ENCODE peak calls at places on chromosomes 5 and 9, in four cellular contexts. J is neuronal stem cell, U is mesenchymal stem cell, X is IMR-90. F is an unnamed sample.

GRCh38 chr5:75335952-75336624 is 932 bp upstream of the HMGCR start:
- DNase-seq in J (peak), U (peak), X (peak), F (peak)

GRCh38 chr9:125646222-125647100 is 60.5 kb downstream of the MAPKAP1 start:
- DNase-seq in J (no peak), U (peak), X (no peak), F (no peak)

GRCh38 chr5:104498281-104498680 is 935.7 kb upstream of the NUDT12 start:
- DNase-seq in J (no peak), U (peak), X (peak), F (peak)

GRCh38 chr5:56282951-56283350 is 49.8 kb upstream of the ANKRD55 start:
- DNase-seq in J (no peak), U (no peak), X (no peak), F (no peak)

GRCh38 chr9:98142182-98142924 is 23.3 kb upstream of the TRIM14 start:
- DNase-seq in J (no peak), U (no peak), X (no peak), F (peak)

GRCh38 chr9:34654317-34655083 is 2.5 kb downstream of the IL11RA start:
- DNase-seq in J (no peak), U (no peak), X (peak), F (no peak)

GRCh38 chr5:109830955-109831502 is 141.3 kb downstream of the MAN2A1 start:
- DNase-seq in J (no peak), U (peak), X (peak), F (no peak)

GRCh38 chr9:89418112-89418872 is 79.6 kb downstream of the SEMA4D start:
- DNase-seq in J (no peak), U (no peak), X (no peak), F (no peak)

GRCh38 chr5:180142008-180142803 is 66.8 kb downstream of the RASGEF1C start:
- DNase-seq in J (no peak), U (no peak), X (no peak), F (no peak)

GRCh38 chr9:135342206-135343130 is 137.1 kb upstream of the PPP1R26 start:
- DNase-seq in J (no peak), U (no peak), X (no peak), F (no peak)

GRCh38 chr9:99011161-99011709 is 67.5 kb downstream of the COL15A1 start:
- DNase-seq in J (peak), U (peak), X (peak), F (peak)

GRCh38 chr5:163888366-163888765 is 382.9 kb downstream of the MAT2B start:
- DNase-seq in J (no peak), U (no peak), X (peak), F (no peak)

GRCh38 chr5:133392448-133392847 is 219.9 kb downstream of the FSTL4 start:
- DNase-seq in J (no peak), U (no peak), X (no peak), F (no peak)

GRCh38 chr5:64836786-64837185 is 68.1 kb downstream of the CWC27 start:
- DNase-seq in J (no peak), U (peak), X (no peak), F (no peak)

GRCh38 chr5:108379722-108380530 is 2.0 kb downstream of the FBXL17 start:
- DNase-seq in J (no peak), U (peak), X (peak), F (no peak)

GRCh38 chr9:128159073-128159783 is 837 bp upstream of the BBLN start:
- DNase-seq in J (no peak), U (no peak), X (no peak), F (no peak)

GRCh38 chr9:36881316-36882116 is 152.6 kb downstream of the PAX5 start:
- DNase-seq in J (no peak), U (no peak), X (no peak), F (no peak)

GRCh38 chr9:107342762-107343161 is 59.7 kb downstream of the RAD23B start:
- DNase-seq in J (no peak), U (no peak), X (no peak), F (no peak)

GRCh38 chr5:152723482-152723881 is 318.4 kb upstream of the NMUR2 start:
- DNase-seq in J (no peak), U (no peak), X (no peak), F (peak)

GRCh38 chr5:180352976-180353225 is 235 bp downstream of the GFPT2 start:
- DNase-seq in J (no peak), U (no peak), X (no peak), F (no peak)

GRCh38 chr5:132256086-132256782 is 1.3 kb upstream of the PDLIM4 start:
- DNase-seq in J (no peak), U (no peak), X (no peak), F (no peak)

GRCh38 chr5:107285772-107286171 is 385.0 kb downstream of the EFNA5 start:
- DNase-seq in J (no peak), U (no peak), X (no peak), F (no peak)

GRCh38 chr9:114224247-114224610 is 68.9 kb downstream of the COL27A1 start:
- DNase-seq in J (no peak), U (peak), X (peak), F (peak)

GRCh38 chr9:70031141-70031545 is 12.5 kb upstream of the MAMDC2 start:
- DNase-seq in J (no peak), U (peak), X (peak), F (no peak)

GRCh38 chr5:141486091-141486490 is 1.3 kb downstream of the PCDHGC4 start:
- DNase-seq in J (no peak), U (no peak), X (no peak), F (no peak)

GRCh38 chr5:132883261-132883834 is 9.9 kb downstream of the LEAP2 start:
- DNase-seq in J (peak), U (peak), X (peak), F (peak)

GRCh38 chr5:9540791-9541190 is 5.1 kb downstream of the SEMA5A start:
- DNase-seq in J (no peak), U (peak), X (peak), F (no peak)

GRCh38 chr5:37494756-37495155 is 115.6 kb downstream of the WDR70 start:
- DNase-seq in J (no peak), U (no peak), X (no peak), F (no peak)

GRCh38 chr9:128819716-128820664 is 1.7 kb downstream of the ENDOG start:
- DNase-seq in J (no peak), U (peak), X (no peak), F (peak)

GRCh38 chr5:135511858-135512257 is 23.9 kb downstream of the NEUROG1 start:
- DNase-seq in J (no peak), U (no peak), X (no peak), F (no peak)

GRCh38 chr9:109817146-109817845 is 37.3 kb downstream of the PALM2AKAP2 start:
- DNase-seq in J (no peak), U (peak), X (peak), F (peak)

GRCh38 chr9:84670106-84670800 is 724 bp downstream of the NTRK2 start:
- DNase-seq in J (peak), U (peak), X (no peak), F (peak)

GRCh38 chr5:60993425-60993824 is 48.4 kb downstream of the NDUFAF2 start:
- DNase-seq in J (no peak), U (no peak), X (no peak), F (peak)

GRCh38 chr5:124659798-124660197 is 86.6 kb downstream of the ZNF608 start:
- DNase-seq in J (no peak), U (no peak), X (no peak), F (no peak)
- H2BK5ac ChIP-seq in J (no peak), U (peak), X (peak), F (no peak)

GRCh38 chr9:13550519-13550918 is 271.0 kb upstream of the MPDZ start:
- DNase-seq in J (no peak), U (no peak), X (no peak), F (no peak)

GRCh38 chr9:13552606-13553215 is 273.2 kb upstream of the MPDZ start:
- DNase-seq in J (no peak), U (no peak), X (no peak), F (no peak)

DNA sequence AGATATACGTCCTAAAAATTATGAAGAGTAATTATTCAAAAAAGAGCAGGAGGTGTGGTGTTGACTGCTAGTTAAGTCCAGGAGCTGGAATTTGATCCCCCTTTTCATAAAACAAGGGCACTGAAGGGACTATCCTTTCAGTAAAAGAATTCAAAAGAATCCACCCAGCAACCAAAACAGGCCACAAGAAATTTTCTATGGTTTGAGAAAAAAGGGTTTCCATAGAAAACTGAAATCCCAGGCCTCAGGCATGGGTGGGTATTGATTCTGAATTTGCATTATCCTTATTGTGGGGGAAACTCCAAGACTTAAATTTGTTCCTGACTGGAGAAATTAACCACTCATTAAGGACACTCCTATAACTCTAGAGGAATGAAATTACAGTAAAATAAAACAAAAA is 269.1 kb upstream of the MPDZ start:
- DNase-seq in J (no peak), U (no peak), X (no peak), F (no peak)
- H2BK5ac ChIP-seq in J (no peak), U (no peak), X (no peak), F (no peak)

GRCh38 chr9:133874061-133874638 is 118.0 kb downstream of the VAV2 start:
- DNase-seq in J (no peak), U (peak), X (peak), F (peak)

GRCh38 chr9:133875131-133875530 is 117.0 kb downstream of the VAV2 start:
- DNase-seq in J (no peak), U (no peak), X (no peak), F (no peak)

GRCh38 chr9:133870598-133871595 is 121.2 kb downstream of the VAV2 start:
- DNase-seq in J (no peak), U (no peak), X (no peak), F (no peak)

GRCh38 chr9:133874659-133875058 is 117.5 kb downstream of the VAV2 start:
- DNase-seq in J (no peak), U (no peak), X (no peak), F (no peak)

DNA sequence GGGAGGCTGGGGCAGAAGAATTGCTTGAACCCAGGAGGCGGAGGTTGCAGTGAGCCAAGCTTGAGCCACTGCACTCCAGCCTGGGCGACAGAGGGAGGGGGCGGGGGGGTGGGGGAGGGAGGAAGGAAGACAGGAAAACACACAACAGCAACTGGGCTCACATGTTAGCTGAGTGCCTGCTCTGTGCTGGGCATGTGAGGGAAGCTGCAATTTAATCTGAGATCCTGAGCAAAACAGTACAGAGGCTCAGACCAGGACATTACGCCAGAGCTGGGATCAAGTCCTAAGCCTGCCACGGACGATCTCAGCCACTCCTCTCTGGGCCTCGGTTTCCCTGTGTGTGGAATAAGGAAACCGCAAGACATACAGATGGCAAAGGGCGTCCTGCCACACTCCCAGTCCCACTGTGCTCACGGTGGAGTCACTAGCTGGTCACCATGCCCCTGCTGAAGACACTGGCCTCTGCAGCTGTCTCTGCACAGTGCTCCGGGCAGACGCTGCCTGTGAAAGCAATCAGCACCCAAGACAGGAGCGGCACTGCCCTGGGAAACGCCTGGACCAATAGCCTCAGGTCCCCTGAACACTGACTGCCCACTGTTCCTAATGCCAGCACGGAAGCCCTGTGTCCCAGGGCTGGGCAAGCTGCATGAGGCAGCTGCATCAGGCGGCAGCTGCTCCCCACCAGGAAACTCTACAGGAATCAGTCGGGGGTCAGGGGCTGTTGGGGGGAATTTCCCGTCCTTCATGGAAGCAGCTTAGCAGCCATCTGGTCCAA is 118.9 kb downstream of the VAV2 start:
- DNase-seq in J (no peak), U (peak), X (no peak), F (no peak)
- H2BK5ac ChIP-seq in J (peak), U (peak), X (no peak), F (no peak)

GRCh38 chr5:154606246-154606645 is 128.2 kb upstream of the HAND1 start:
- DNase-seq in J (no peak), U (no peak), X (no peak), F (peak)
- H2BK5ac ChIP-seq in J (no peak), U (no peak), X (no peak), F (peak)

GRCh38 chr5:150497274-150497988 is 10.5 kb upstream of the NDST1 start:
- DNase-seq in J (no peak), U (peak), X (peak), F (no peak)

GRCh38 chr5:150499437-150499956 is 8.4 kb upstream of the NDST1 start:
- DNase-seq in J (no peak), U (no peak), X (no peak), F (peak)

GRCh38 chr5:150497989-150498317 is 10.0 kb upstream of the NDST1 start:
- DNase-seq in J (no peak), U (no peak), X (no peak), F (no peak)

GRCh38 chr5:150498971-150499370 is 9.0 kb upstream of the NDST1 start:
- DNase-seq in J (no peak), U (no peak), X (no peak), F (no peak)

DNA sequence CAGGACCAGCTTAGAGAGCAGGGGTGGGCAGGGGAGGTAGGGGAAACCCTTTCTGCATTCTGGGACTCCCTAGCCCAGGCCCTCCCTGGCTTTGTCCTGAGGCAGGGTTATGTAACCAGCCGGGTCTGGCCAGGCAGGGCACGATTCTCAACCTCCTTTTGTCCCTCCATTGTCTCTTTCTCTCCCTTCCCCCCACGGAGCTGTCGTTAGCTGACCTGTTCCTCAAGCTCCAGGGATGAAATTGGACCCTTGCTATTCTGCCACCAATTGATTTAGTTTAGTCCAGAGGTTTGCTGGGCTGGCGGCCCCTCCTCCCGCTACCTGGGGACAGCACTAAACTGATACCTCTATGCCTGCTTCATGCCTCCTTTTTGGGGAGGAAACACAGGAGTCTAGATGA is 9.4 kb upstream of the NDST1 start:
- DNase-seq in J (peak), U (no peak), X (no peak), F (peak)
- H2BK5ac ChIP-seq in J (peak), U (peak), X (peak), F (peak)

DNA sequence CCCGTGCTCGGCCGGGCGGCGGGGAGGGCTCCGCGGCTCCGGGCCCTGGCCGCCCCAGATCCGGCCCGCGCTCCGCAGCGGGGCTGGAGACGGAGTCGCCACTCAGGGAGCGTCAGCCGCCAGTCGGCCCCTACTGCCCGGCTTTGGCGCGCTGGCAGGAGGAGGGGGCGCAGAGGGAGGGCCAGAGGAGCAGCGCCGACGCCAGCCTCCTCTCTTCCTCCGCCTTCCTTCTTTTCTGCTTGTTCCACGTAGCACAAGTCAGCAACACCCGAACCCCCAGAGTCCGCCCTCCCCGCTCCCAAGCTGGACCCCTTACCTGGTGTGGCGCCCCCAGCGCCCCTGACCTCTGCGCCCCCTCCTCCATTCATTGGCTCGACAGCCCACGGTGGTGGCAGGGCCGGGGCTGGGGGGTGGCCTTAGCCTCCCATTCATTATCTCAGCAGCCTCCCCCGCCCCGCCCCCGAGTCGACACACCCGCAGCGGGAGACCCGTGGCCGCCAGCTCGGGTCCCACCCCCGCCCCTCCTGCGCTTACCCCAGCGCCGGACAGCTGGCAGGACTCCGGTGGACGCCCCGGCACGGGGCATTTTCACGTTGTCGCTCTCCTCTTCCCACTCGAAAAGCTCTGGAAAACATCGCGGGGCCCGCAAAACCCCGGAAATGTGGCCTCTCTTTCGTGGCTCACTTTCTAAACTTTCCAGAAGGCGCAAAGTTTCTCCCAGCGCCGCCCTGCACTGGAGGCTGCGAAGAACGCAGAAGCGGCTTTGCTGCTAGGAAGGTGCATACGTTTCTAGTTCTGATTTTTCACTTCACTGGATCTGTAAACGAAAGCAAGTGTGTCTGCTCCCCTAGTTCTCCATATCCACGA is at the start of gene LPAR1:
- DNase-seq in J (peak), U (peak), X (peak), F (peak)
- H2BK5ac ChIP-seq in J (peak), U (peak), X (peak), F (no peak)

GRCh38 chr9:71115448-71115975 is 5.9 kb downstream of the TRPM3 start:
- DNase-seq in J (no peak), U (no peak), X (no peak), F (no peak)

GRCh38 chr9:71119746-71120145 is 1.7 kb downstream of the TRPM3 start:
- DNase-seq in J (peak), U (no peak), X (no peak), F (peak)

GRCh38 chr9:71121275-71122168 is at the start of gene TRPM3:
- DNase-seq in J (peak), U (no peak), X (no peak), F (peak)

GRCh38 chr9:71120439-71121247 is 778 bp downstream of the TRPM3 start:
- DNase-seq in J (peak), U (no peak), X (no peak), F (peak)
- H2BK5ac ChIP-seq in J (peak), U (no peak), X (no peak), F (no peak)

F was measured in mesendoderm.